ENCODE peak calls at places on chromosomes 16 and 17, in eight cellular contexts. E, Q, Y, Z, B, K, P and L are unnamed samples.

GRCh38 chr16:27195941-27196595 is 7.3 kb upstream of the KDM8 start:
- DNase-seq in Y (no peak), P (no peak), Q (no peak), Z (no peak), K (no peak), E (peak; percentile 44), B (no peak), L (no peak)

GRCh38 chr16:9123871-9124270 is 32.4 kb downstream of the HAPSTR1 start:
- DNase-seq in P (no peak), Z (no peak), Q (peak; percentile 62), Y (no peak), E (no peak), K (peak; percentile 4), B (no peak), L (peak; percentile 58)

GRCh38 chr16:46853713-46854443 is 22.9 kb upstream of the C16orf87 start:
- DNase-seq in B (peak; percentile 75), P (peak; percentile 71), Q (peak; percentile 80), Y (peak; percentile 43), E (peak; percentile 38), Z (peak; percentile 72), K (peak; percentile 70), L (peak; percentile 73)

GRCh38 chr16:79284760-79285159 is 315.8 kb downstream of the MAF start:
- DNase-seq in E (no peak), B (no peak), P (no peak), K (no peak), Z (no peak), Q (no peak), Y (no peak), L (no peak)

GRCh38 chr17:16923097-16923903 is 48.6 kb downstream of the TNFRSF13B start:
- DNase-seq in P (no peak), K (no peak), B (no peak), E (no peak), Q (no peak), Z (no peak), Y (no peak), L (no peak)

GRCh38 chr16:4369006-4369766 is 2.5 kb upstream of the VASN start:
- DNase-seq in K (no peak), Q (peak; percentile 67), B (no peak), Z (peak; percentile 74), P (no peak), Y (no peak), E (no peak), L (no peak)

GRCh38 chr17:82356845-82357355 is 2.1 kb upstream of the TEX19 start:
- DNase-seq in K (peak; percentile 33), Z (no peak), Q (no peak), P (no peak), Y (no peak), E (no peak), B (no peak), L (no peak)

GRCh38 chr17:74210191-74211140 is 2.9 kb upstream of the TTYH2 start:
- DNase-seq in E (peak; percentile 70), P (peak; percentile 57), B (peak; percentile 61), K (peak; percentile 61), Z (peak; percentile 63), Y (no peak), Q (peak; percentile 59), L (peak; percentile 87)

GRCh38 chr16:84819644-84820304 is at the start of gene CRISPLD2:
- DNase-seq in Q (peak; percentile 93), B (peak; percentile 88), K (peak; percentile 79), Y (peak; percentile 80), Z (peak; percentile 92), E (peak; percentile 89), P (peak; percentile 94), L (peak; percentile 94)

GRCh38 chr17:35087731-35088646 is 24.5 kb upstream of the RFFL start:
- DNase-seq in B (peak; percentile 53), Q (peak; percentile 54), Y (no peak), Z (peak; percentile 66), E (peak; percentile 15), K (peak; percentile 54), P (peak; percentile 19), L (no peak)

GRCh38 chr16:56675685-56676210 is 6.1 kb downstream of the MT1H start:
- DNase-seq in B (no peak), P (no peak), Q (no peak), Z (no peak), K (no peak), Y (no peak), E (peak; percentile 36), L (no peak)

GRCh38 chr16:15650698-15651161 is 685 bp downstream of the NDE1 start:
- DNase-seq in E (peak; percentile 27), Z (peak; percentile 44), B (peak; percentile 26), P (no peak), Q (no peak), Y (no peak), K (no peak), L (peak; percentile 27)

GRCh38 chr17:283911-284675 is 68.5 kb downstream of the RPH3AL start:
- DNase-seq in K (no peak), P (no peak), Q (no peak), Y (no peak), E (no peak), B (no peak), Z (no peak), L (no peak)

GRCh38 chr17:11986179-11986938 is 10.9 kb downstream of the ZNF18 start:
- DNase-seq in E (no peak), K (no peak), Z (no peak), P (no peak), Y (no peak), Q (peak; percentile 79), B (peak; percentile 44), L (no peak)

GRCh38 chr16:22813946-22814325 is at the start of gene HS3ST2:
- DNase-seq in P (peak; percentile 24), B (no peak), Q (peak; percentile 25), E (no peak), Z (peak; percentile 18), Y (no peak), K (no peak), L (peak; percentile 18)

GRCh38 chr16:85634747-85635544 is 21.8 kb downstream of the GSE1 start:
- DNase-seq in Y (no peak), E (no peak), K (peak; percentile 49), P (no peak), B (no peak), Q (no peak), Z (no peak), L (no peak)

GRCh38 chr17:79891113-79891730 is 52.0 kb upstream of the CBX4 start:
- DNase-seq in K (no peak), Q (no peak), P (no peak), E (no peak), Z (no peak), Y (no peak), B (no peak), L (no peak)

GRCh38 chr16:4344659-4345438 is 6.3 kb downstream of the PAM16 start:
- DNase-seq in E (no peak), Q (no peak), Z (peak; percentile 31), P (no peak), B (peak; percentile 14), Y (no peak), K (peak; percentile 78), L (no peak)